ENCODE peak calls at places on chromosomes 12 and 14, in nine cellular contexts. V is NCI-H1694, J is type B pancreatic cell, L is activated B cell treated with CpG ODN at 0.5 μM for 24 hours, K is hepatic stellate cell, B is dermis microvascular lymphatic vessel endothelial cell, P is H9, I is C1 segment of cervical spinal cord, M is GDM1. Y is an unnamed sample.

GRCh38 chr14:29536886-29537511 is 390.6 kb downstream of the PRKD1 start:
- DNase-seq in V (peak), J (no peak), L (no peak), K (no peak), B (peak), P (no peak), I (no peak), M (no peak), Y (peak)

GRCh38 chr14:89085154-89086059 is 261.0 kb downstream of the TTC8 start:
- DNase-seq in V (no peak), J (no peak), L (no peak), K (peak), B (no peak), P (no peak), I (no peak), M (no peak), Y (peak)

GRCh38 chr14:50366115-50366514 is 30.6 kb downstream of the CDKL1 start:
- DNase-seq in V (no peak), J (no peak), L (no peak), K (no peak), B (no peak), P (no peak), I (no peak), M (no peak), Y (no peak)

GRCh38 chr14:72723741-72724530 is 170.0 kb downstream of the DPF3 start:
- DNase-seq in V (no peak), J (no peak), L (no peak), K (peak), B (peak), P (no peak), I (no peak), M (no peak), Y (no peak)

GRCh38 chr12:1488908-1489381 is 105.4 kb downstream of the FBXL14 start:
- DNase-seq in V (no peak), J (no peak), L (no peak), K (no peak), B (no peak), P (no peak), I (no peak), M (no peak), Y (no peak)

GRCh38 chr12:52670961-52671360 is 9.2 kb downstream of the KRT1 start:
- DNase-seq in V (no peak), J (no peak), L (no peak), K (no peak), B (no peak), P (no peak), I (no peak), M (no peak), Y (no peak)

GRCh38 chr12:56114084-56114483 is 2.3 kb upstream of the RPL41 start:
- DNase-seq in V (no peak), J (no peak), L (no peak), K (no peak), B (no peak), P (no peak), I (no peak), M (no peak), Y (no peak)

GRCh38 chr12:7905071-7905470 is 30.9 kb downstream of the SLC2A3 start:
- DNase-seq in V (no peak), J (no peak), L (no peak), K (no peak), B (no peak), P (no peak), I (no peak), M (no peak), Y (peak)

GRCh38 chr14:50388256-50388931 is 8.3 kb downstream of the CDKL1 start:
- DNase-seq in V (no peak), J (no peak), L (no peak), K (no peak), B (no peak), P (peak), I (no peak), M (no peak), Y (no peak)

GRCh38 chr12:64883264-64884163 is 59.1 kb downstream of the TBC1D30 start:
- DNase-seq in V (no peak), J (no peak), L (no peak), K (peak), B (no peak), P (peak), I (no peak), M (no peak), Y (peak)

Y was measured in SJCRH30.